ENCODE peak calls at places on chromosomes 12 and 14, in six cellular contexts. L, M, R, F, A and T are unnamed samples.

GRCh38 chr12:102182635-102183034 is 15.0 kb downstream of the PMCH start:
- DNase-seq in L (no peak), M (no peak), R (no peak), F (no peak), A (no peak), T (no peak)

GRCh38 chr12:109951136-109951535 is 45.0 kb downstream of the GIT2 start:
- DNase-seq in L (no peak), M (no peak), R (no peak), F (no peak), A (no peak), T (no peak)

GRCh38 chr14:55689971-55690871 is 110.2 kb downstream of the KTN1 start:
- DNase-seq in L (no peak), M (no peak), R (no peak), F (no peak), A (no peak), T (no peak)

GRCh38 chr12:111436266-111436665 is 30.5 kb downstream of the SH2B3 start:
- DNase-seq in L (no peak), M (no peak), R (no peak), F (no peak), A (peak), T (no peak)

GRCh38 chr12:51128905-51129304 is 44.0 kb downstream of the TFCP2 start:
- DNase-seq in L (peak), M (no peak), R (no peak), F (no peak), A (no peak), T (no peak)

GRCh38 chr14:81402123-81402495 is 2.0 kb upstream of the STON2 start:
- DNase-seq in L (no peak), M (no peak), R (no peak), F (no peak), A (no peak), T (no peak)

GRCh38 chr12:75990189-75990912 is 41.2 kb downstream of the PHLDA1 start:
- DNase-seq in L (no peak), M (no peak), R (no peak), F (no peak), A (no peak), T (no peak)

GRCh38 chr12:68405292-68405900 is 73.2 kb upstream of the MDM1 start:
- DNase-seq in L (no peak), M (no peak), R (no peak), F (no peak), A (no peak), T (no peak)

GRCh38 chr14:73472182-73473114 is 14.1 kb upstream of the NUMB start:
- DNase-seq in L (no peak), M (peak), R (no peak), F (peak), A (no peak), T (no peak)

GRCh38 chr14:89491701-89492381 is 74.8 kb upstream of the FOXN3 start:
- DNase-seq in L (no peak), M (no peak), R (no peak), F (no peak), A (no peak), T (no peak)

GRCh38 chr12:21111733-21112132 is 19.3 kb upstream of the SLCO1B1 start:
- DNase-seq in L (no peak), M (no peak), R (no peak), F (no peak), A (no peak), T (no peak)

GRCh38 chr12:101945361-101946232 is 68.2 kb downstream of the DRAM1 start:
- DNase-seq in L (peak), M (no peak), R (no peak), F (peak), A (no peak), T (no peak)

GRCh38 chr14:58656671-58657411 is 19.1 kb downstream of the DACT1 start:
- DNase-seq in L (no peak), M (no peak), R (no peak), F (no peak), A (no peak), T (no peak)

GRCh38 chr12:127257366-127257935 is 1009.5 kb upstream of the TMEM132C start:
- DNase-seq in L (no peak), M (no peak), R (no peak), F (no peak), A (no peak), T (no peak)

GRCh38 chr12:48810817-48811453 is 7.4 kb upstream of the CACNB3 start:
- DNase-seq in L (peak), M (no peak), R (no peak), F (peak), A (no peak), T (no peak)

GRCh38 chr14:72892103-72892878 is 1.6 kb downstream of the DPF3 start:
- DNase-seq in L (no peak), M (no peak), R (no peak), F (no peak), A (peak), T (no peak)

GRCh38 chr14:67442139-67442906 is 30.4 kb upstream of the PLEK2 start:
- DNase-seq in L (no peak), M (no peak), R (no peak), F (no peak), A (no peak), T (no peak)

GRCh38 chr12:81329088-81329487 is 251.2 kb downstream of the ACSS3 start:
- DNase-seq in L (no peak), M (no peak), R (no peak), F (no peak), A (peak), T (no peak)
- TF ChIP-seq CTCF in L (peak), M (peak), R (no peak), F (peak), A (peak), T (no peak)

GRCh38 chr14:103022669-103023044 is 34.7 kb downstream of the CDC42BPB start:
- DNase-seq in L (no peak), M (no peak), R (no peak), F (no peak), A (no peak), T (no peak)
- TF ChIP-seq CTCF in L (no peak), M (no peak), R (no peak), F (no peak), A (no peak), T (no peak)

DNA sequence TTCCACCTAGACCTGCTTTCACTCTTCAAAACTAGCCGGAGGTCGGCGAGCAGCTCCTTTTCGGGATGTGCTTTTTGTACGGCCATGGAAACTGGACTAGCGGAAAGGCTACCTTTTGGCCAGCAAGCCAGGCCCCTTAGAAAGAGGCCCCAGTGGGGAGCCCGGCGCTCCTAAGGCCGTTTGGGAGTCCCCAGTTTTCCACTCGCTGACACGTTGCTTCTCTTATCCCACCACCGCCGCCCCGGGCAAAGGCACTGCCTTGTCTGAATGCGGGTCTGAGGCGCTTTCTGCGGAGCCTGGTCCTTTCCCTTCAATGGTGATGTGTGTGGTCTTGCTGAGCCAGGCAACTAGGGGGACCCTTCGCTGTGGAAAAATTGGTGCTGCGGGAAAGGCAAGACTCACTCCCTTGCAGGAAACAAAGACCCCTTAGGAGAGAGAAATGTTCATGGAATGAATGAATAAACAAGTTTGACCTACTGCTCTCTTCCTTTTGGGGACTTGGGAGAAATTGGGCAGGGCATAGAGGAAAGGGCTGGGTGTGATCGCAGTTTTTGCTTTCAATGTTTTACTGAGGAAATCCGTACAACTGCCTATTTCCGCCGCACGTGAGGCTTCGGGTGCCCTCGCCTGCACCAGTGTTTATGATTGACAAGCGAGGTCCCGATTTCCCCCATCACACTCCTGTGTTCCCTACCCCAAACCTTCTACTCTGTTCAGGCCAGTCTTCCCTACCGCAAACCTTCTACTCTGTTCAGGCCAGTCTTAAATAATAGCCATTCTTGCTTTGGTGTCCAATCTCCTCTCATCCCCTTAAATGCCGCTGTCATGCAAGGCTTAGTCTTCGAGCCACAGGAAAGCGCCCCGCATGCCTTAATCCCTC is 970 bp upstream of the SLC38A2 start:
- DNase-seq in L (no peak), M (peak), R (peak), F (no peak), A (peak), T (peak)
- TF ChIP-seq CTCF in L (peak), M (no peak), R (no peak), F (no peak), A (no peak), T (no peak)

GRCh38 chr12:30823140-30823669 is 68.5 kb upstream of the CAPRIN2 start:
- DNase-seq in L (no peak), M (peak), R (no peak), F (no peak), A (peak), T (no peak)
- TF ChIP-seq CTCF in L (peak), M (peak), R (no peak), F (no peak), A (no peak), T (no peak)

DNA sequence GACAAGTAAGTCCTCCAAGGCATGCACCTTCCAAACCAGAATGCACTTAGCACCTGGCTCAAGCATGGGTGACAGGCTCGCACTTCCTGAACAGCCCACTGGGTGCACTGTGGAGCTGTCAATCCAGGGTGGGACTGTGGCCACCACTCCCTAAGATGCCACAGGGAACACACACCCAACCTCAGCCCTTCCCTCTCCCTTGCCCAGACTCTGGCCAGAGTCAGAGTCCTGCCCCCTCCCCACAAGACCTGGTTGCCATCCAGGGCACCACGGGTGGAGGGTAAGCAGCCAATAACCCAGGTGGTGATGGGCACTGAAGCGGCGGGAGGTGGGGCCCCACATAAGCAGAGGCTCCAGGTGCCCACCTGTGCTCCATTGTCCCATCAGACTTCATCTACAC is 160.6 kb downstream of the MYRFL start:
- DNase-seq in L (no peak), M (peak), R (no peak), F (no peak), A (no peak), T (no peak)
- TF ChIP-seq CTCF in L (no peak), M (peak), R (no peak), F (peak), A (peak), T (peak)

DNA sequence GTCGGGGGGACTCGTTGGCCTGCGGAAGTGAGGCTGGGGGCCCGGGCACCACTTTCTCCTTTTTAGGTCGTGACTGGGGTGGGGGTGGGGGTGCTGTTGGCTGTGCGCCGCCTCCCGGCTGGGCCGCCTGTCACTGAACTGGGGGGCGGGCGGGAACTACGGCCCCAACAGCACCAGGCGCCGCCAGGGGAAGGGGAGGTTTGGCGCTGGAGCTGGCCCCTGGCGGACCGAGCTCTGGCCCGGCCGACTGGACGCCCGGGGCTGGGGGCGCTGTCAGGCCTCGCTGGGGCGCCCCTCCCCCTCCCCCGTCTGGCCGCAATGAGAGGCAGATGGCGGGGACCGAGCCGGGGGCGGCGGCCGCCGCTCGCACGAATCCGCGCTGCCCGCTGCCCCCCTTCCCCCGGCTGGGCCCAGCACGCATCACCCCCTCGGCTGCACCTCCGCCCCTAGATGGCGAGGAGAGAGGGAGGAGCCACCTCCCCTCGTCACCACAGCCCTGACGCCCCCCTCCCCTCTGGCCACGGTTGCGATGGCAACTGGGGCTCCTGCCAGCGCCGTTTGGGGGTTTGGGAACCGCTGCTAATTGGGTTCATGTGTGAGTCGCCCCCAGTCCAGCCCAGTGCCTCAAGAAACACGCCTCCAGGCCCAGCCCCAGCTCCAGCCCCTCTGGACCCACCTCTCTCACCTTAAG is 723 bp downstream of the NFATC4 start:
- DNase-seq in L (peak), M (peak), R (peak), F (peak), A (peak), T (no peak)
- TF ChIP-seq CTCF in L (no peak), M (no peak), R (no peak), F (no peak), A (no peak), T (no peak)

GRCh38 chr12:52692253-52692652 is 11.1 kb downstream of the KRT77 start:
- DNase-seq in L (no peak), M (no peak), R (no peak), F (no peak), A (peak), T (no peak)
- TF ChIP-seq CTCF in L (no peak), M (no peak), R (no peak), F (no peak), A (no peak), T (no peak)

GRCh38 chr14:90567991-90568390 is 171.2 kb downstream of the CALM1 start:
- DNase-seq in L (no peak), M (no peak), R (no peak), F (no peak), A (no peak), T (no peak)
- TF ChIP-seq CTCF in L (no peak), M (no peak), R (no peak), F (no peak), A (no peak), T (no peak)